ENCODE peak calls at places on chromosomes 11 and 22, in eight cellular contexts. T, N, E, V, Q, L, I and K are unnamed samples.

GRCh38 chr22:35540600-35541253 is at the start of gene RASD2:
- DNase-seq in T (no peak), I (no peak), Q (peak; percentile 45), L (peak; percentile 48), E (no peak), N (no peak), V (peak; percentile 83), K (no peak)

GRCh38 chr22:28920757-28921584 is 37.6 kb downstream of the ZNRF3 start:
- DNase-seq in E (no peak), V (no peak), L (no peak), Q (no peak), N (no peak), I (no peak), T (no peak), K (no peak)

GRCh38 chr11:69696749-69697488 is 6.9 kb downstream of the FGF19 start:
- DNase-seq in T (no peak), L (no peak), I (no peak), E (no peak), V (no peak), N (no peak), Q (no peak), K (no peak)

GRCh38 chr22:43667658-43668057 is 144.4 kb downstream of the EFCAB6 start:
- DNase-seq in I (no peak), V (no peak), T (no peak), L (no peak), Q (no peak), N (no peak), E (no peak), K (no peak)

GRCh38 chr11:114131366-114131963 is 72.0 kb downstream of the ZBTB16 start:
- DNase-seq in V (no peak), T (no peak), Q (no peak), L (no peak), I (no peak), E (no peak), N (no peak), K (no peak)

GRCh38 chr22:48784701-48785503 is 1042.8 kb downstream of the BRD1 start:
- DNase-seq in E (no peak), N (no peak), Q (no peak), T (no peak), L (no peak), I (no peak), V (no peak), K (no peak)

GRCh38 chr22:27195516-27195915 is 538.1 kb downstream of the MIAT start:
- DNase-seq in L (no peak), E (no peak), I (no peak), N (no peak), Q (no peak), T (no peak), V (no peak), K (no peak)

GRCh38 chr22:45163074-45163416 is 680 bp upstream of the NUP50 start:
- DNase-seq in V (no peak), Q (no peak), I (peak; percentile 57), E (no peak), T (no peak), N (no peak), L (no peak), K (peak; percentile 34)

GRCh38 chr11:112398798-112399197 is 138.1 kb upstream of the PLET1 start:
- DNase-seq in V (no peak), N (no peak), T (no peak), I (no peak), Q (no peak), L (no peak), E (no peak), K (no peak)

GRCh38 chr11:10908215-10908990 is 50.5 kb upstream of the ZBED5 start:
- DNase-seq in L (no peak), Q (no peak), V (no peak), E (no peak), T (no peak), I (no peak), N (no peak), K (no peak)

GRCh38 chr11:130476200-130476921 is 27.9 kb downstream of the ADAMTS15 start:
- DNase-seq in I (peak; percentile 10), V (no peak), N (no peak), E (no peak), L (peak; percentile 50), Q (peak; percentile 66), T (no peak), K (no peak)

GRCh38 chr22:31764785-31765184 is 11.0 kb downstream of the DEPDC5 start:
- DNase-seq in N (no peak), L (no peak), T (no peak), V (no peak), Q (no peak), I (no peak), E (no peak), K (no peak)

GRCh38 chr22:31768422-31769059 is 14.7 kb downstream of the DEPDC5 start:
- DNase-seq in I (no peak), L (no peak), T (no peak), V (no peak), N (no peak), Q (no peak), E (no peak), K (peak; percentile 31)
- H3K36me3 ChIP-seq in I (peaks cover 5% of the 10 kb centered on the region), L (peaks cover 96% of the 10 kb centered on the region), T (peaks cover 5% of the 10 kb centered on the region), V (no peaks in the 10 kb centered on the region), N (peaks cover 2% of the 10 kb centered on the region), Q (peaks cover 88% of the 10 kb centered on the region), E (no peaks in the 10 kb centered on the region), K (peaks cover 13% of the 10 kb centered on the region)

DNA sequence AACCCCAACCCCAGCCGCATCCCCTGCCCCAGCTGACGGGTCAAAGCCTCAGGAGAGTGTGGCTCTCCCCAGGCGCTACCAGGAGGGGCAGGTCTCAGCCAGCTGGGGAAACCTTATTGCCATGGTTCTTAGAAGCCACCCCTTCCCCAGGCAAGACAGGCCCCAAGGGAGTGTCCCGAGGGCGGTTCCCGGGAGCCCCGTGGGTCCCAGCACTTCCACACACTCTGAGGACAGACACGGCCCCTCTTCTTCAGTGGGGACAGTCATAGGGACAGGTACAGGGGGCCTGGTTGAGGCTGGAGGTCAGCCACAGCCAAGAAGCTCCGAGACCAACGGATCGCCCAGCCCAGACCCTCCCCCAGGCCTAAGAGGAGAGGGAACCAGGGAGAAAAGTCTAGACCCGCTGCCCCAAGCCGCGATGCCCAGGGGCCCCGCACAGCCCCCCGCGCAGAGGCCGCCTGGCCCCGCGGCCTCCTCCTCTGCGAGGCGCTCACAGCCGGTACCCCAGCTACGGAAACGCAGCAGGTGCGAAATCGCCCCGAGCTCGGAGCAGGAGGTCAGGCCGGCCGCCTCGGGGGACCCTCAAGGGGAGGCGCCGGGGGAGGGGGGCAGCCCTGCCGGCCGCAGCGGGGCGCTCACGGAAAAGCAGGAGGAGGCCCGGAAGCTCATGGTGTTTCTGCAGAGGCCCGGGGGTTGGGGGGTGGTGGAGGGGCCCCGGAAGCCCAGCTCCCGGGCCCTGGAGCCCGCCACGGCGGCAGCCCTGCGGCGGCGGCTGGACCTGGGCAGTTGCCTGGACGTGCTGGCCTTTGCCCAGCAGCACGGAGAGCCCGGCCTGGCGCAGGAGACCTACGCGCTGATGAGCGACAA is 2.6 kb downstream of the KLHDC7B start:
- DNase-seq in L (no peak), V (no peak), I (peak; percentile 38), Q (no peak), T (peak; percentile 67), E (no peak), N (no peak), K (no peak)
- H3K4me3 ChIP-seq in L (peak overlapping the region; percentile 52), V (no peak overlapping the region), I (no peak overlapping the region), Q (peak overlapping the region; percentile 33), T (peak overlapping the region; percentile 23), E (no peak overlapping the region), N (no peak overlapping the region), K (no peak overlapping the region)

DNA sequence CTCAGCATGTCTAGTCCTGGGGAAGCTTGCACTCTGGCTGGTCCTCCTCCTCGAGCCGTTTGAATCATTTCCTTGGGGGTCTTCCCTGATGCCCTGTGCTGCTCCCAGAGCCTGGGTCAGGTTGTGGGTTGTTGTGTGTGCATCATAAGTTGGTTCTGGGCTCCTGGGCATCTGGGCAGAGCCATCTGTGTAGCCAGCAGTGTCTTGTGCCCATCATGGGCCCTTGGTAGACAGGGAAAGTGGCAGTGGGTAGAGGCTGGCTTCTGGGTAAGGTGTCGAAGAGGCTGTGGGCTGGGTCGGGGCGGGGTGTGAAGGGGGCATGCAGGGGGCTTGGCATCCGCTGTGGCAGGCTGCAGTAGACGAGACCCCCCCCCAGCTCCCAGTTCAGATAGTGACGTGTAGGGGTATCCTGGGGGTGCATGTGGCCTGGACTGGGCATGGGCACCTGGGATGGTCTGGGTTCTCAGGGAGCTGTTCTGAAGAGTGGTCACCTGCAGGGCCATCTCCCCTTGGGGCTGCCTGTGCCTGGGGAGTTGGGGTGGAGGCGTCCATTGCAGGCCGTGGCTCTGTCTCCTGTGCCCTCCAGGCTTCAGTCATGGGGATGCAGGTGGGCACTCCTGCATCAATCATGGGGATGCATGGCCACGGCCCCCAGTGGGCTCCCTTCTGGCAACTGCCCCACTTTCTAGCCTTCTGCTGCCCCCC is 7.2 kb upstream of the TRMT2A start:
- DNase-seq in L (no peak), N (no peak), Q (no peak), E (no peak), T (no peak), I (no peak), V (no peak), K (no peak)
- H3K36me3 ChIP-seq in L (peaks cover 73% of the 10 kb centered on the region), N (peaks cover 69% of the 10 kb centered on the region), Q (peaks cover 74% of the 10 kb centered on the region), E (no peaks in the 10 kb centered on the region), T (peaks cover 5% of the 10 kb centered on the region), I (peaks cover 69% of the 10 kb centered on the region), V (no peaks in the 10 kb centered on the region), K (peaks cover 37% of the 10 kb centered on the region)

GRCh38 chr11:8865304-8865703 is 45.7 kb upstream of the AKIP1 start:
- DNase-seq in E (no peak), I (no peak), Q (no peak), V (no peak), N (no peak), T (no peak), L (no peak), K (no peak)

GRCh38 chr11:8870461-8871282 is 40.3 kb upstream of the AKIP1 start:
- DNase-seq in T (peak; percentile 59), E (peak; percentile 79), N (peak; percentile 68), V (peak; percentile 63), L (peak; percentile 57), Q (peak; percentile 56), I (peak; percentile 91), K (peak; percentile 64)

GRCh38 chr11:8871283-8871775 is 39.7 kb upstream of the AKIP1 start:
- DNase-seq in E (peak; percentile 83), L (peak; percentile 76), T (peak; percentile 23), N (no peak), I (peak; percentile 85), V (peak; percentile 83), Q (peak; percentile 77), K (peak; percentile 41)

GRCh38 chr11:8867035-8867434 is 44.0 kb upstream of the AKIP1 start:
- DNase-seq in V (no peak), T (no peak), L (no peak), E (no peak), Q (no peak), N (no peak), I (no peak), K (no peak)

DNA sequence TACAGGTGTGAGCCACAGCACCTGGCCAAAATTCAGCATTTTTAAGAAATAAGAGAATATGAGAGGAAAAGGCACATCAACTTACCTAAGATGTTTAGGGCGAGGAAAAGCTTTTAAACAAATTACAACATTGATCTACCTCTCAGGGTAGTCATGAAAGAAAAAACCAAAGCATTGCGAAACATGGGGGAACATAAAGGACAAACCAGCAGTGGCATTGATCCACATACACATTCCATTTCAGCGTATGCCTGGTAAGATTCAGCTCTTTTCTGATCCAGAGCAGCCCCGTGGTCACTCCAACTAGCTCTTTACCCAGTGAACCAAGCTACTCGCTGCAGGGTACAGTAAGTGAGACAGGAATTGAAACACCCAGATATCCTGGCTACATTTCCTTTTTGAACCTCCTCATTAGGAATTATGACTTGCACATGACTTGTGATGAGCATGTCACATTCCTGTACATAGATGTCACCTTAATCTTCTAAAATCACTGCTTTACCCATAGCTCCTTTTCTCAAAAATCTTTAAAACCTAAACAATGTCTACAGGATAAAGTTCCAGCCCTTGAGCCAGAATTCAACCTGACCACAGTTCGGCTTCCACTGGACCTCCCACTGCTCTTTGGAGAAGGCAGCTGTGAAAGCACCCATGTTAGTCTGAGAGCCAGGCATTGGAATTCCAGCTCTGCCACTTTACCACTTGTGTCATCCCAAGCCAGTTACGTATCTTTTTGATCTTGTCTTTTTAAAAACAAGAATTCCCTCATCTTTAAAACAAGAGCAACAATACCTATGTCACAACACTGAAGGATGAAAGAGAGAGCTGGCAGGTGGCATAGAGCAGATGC is 42.9 kb upstream of the AKIP1 start:
- DNase-seq in Q (no peak), T (no peak), E (no peak), N (no peak), L (no peak), V (no peak), I (no peak), K (peak; percentile 44)
- H3K4me3 ChIP-seq in Q (no peak overlapping the region), T (no peak overlapping the region), E (no peak overlapping the region), N (no peak overlapping the region), L (no peak overlapping the region), V (no peak overlapping the region), I (no peak overlapping the region), K (no peak overlapping the region)